ENCODE peak calls at places on chromosomes 7 and 10, in four cellular contexts. H is NB4, C is endothelial cell, A is tibial nerve. V is an unnamed sample.

GRCh38 chr10:115514895-115515294 is 421.7 kb downstream of the ATRNL1 start:
- DNase-seq in A (no peak), H (peak; percentile 40), C (no peak), V (peak; percentile 1)

GRCh38 chr10:110919971-110920881 is 822 bp downstream of the SHOC2 start:
- DNase-seq in A (peak; percentile 11), H (peak; percentile 94), C (peak; percentile 36), V (peak; percentile 83)

GRCh38 chr10:70115948-70116682 is 16.5 kb downstream of the AIFM2 start:
- DNase-seq in A (peak; percentile 66), C (peak; percentile 61), H (peak; percentile 53), V (peak; percentile 63)

GRCh38 chr10:24843256-24843655 is 109.2 kb downstream of the PRTFDC1 start:
- DNase-seq in H (no peak), C (no peak), A (no peak), V (no peak)

GRCh38 chr10:129793479-129793878 is 170.6 kb downstream of the EBF3 start:
- DNase-seq in C (no peak), A (no peak), H (peak; percentile 39), V (no peak)

GRCh38 chr7:100539436-100540006 is 518 bp downstream of the AGFG2 start:
- DNase-seq in C (no peak), H (peak; percentile 43), A (no peak), V (no peak)

GRCh38 chr7:71824356-71824755 is 587.8 kb downstream of the CALN1 start:
- DNase-seq in C (no peak), A (no peak), H (no peak), V (no peak)

GRCh38 chr10:114925675-114926204 is 12.3 kb upstream of the TRUB1 start:
- DNase-seq in H (peak; percentile 92), A (no peak), C (no peak), V (peak; percentile 90)

GRCh38 chr10:3132036-3133025 is 40.3 kb downstream of the PITRM1 start:
- DNase-seq in C (no peak), A (no peak), H (no peak), V (no peak)

GRCh38 chr7:16398211-16399017 is 22.9 kb downstream of the CRPPA start:
- DNase-seq in H (no peak), C (no peak), A (no peak), V (no peak)

GRCh38 chr10:123069271-123069670 is 60.5 kb downstream of the ACADSB start:
- DNase-seq in A (no peak), H (no peak), C (no peak), V (no peak)

V was measured in OCI-M1.